ENCODE peak calls at places on chromosomes 2 and 18, in nine cellular contexts. One of them, this sample, is unnamed.

GRCh38 chr18:3297025-3297984 is 35.4 kb downstream of the MYL12B start:
- DNase-seq in ascending aorta: peak; percentile 87
- DNase-seq in brain microvascular endothelial cell: peak; percentile 96
- DNase-seq in RPMI7951: peak; percentile 85
- DNase-seq in NCI-H510A: no peak
- DNase-seq in gastrocnemius medialis: peak; percentile 64
- DNase-seq in skeletal muscle cell: peak; percentile 70
- DNase-seq in lung: peak; percentile 96
- DNase-seq in neural progenitor cell: peak; percentile 87
- DNase-seq in this sample: peak; percentile 59

GRCh38 chr18:54742654-54743053 is 85.6 kb upstream of the RAB27B start:
- DNase-seq in ascending aorta: peak; percentile 66
- DNase-seq in brain microvascular endothelial cell: peak; percentile 97
- DNase-seq in RPMI7951: peak; percentile 97
- DNase-seq in NCI-H510A: no peak
- DNase-seq in gastrocnemius medialis: peak; percentile 11
- DNase-seq in skeletal muscle cell: peak; percentile 100
- DNase-seq in lung: peak; percentile 55
- DNase-seq in neural progenitor cell: no peak
- DNase-seq in this sample: peak; percentile 76

GRCh38 chr2:74740395-74741075 is 86.5 kb downstream of the SEMA4F start:
- DNase-seq in ascending aorta: peak; percentile 92
- DNase-seq in brain microvascular endothelial cell: peak; percentile 87
- DNase-seq in RPMI7951: peak; percentile 95
- DNase-seq in NCI-H510A: no peak
- DNase-seq in gastrocnemius medialis: peak; percentile 60
- DNase-seq in skeletal muscle cell: peak; percentile 78
- DNase-seq in lung: peak; percentile 70
- DNase-seq in neural progenitor cell: no peak
- DNase-seq in this sample: peak; percentile 91

GRCh38 chr2:71675296-71675695 is 221.9 kb downstream of the DYSF start:
- DNase-seq in ascending aorta: peak; percentile 35
- DNase-seq in brain microvascular endothelial cell: no peak
- DNase-seq in RPMI7951: no peak
- DNase-seq in NCI-H510A: peak; percentile 53
- DNase-seq in gastrocnemius medialis: no peak
- DNase-seq in skeletal muscle cell: no peak
- DNase-seq in lung: peak; percentile 81
- DNase-seq in neural progenitor cell: no peak
- DNase-seq in this sample: no peak

GRCh38 chr2:207156045-207156444 is 9.7 kb downstream of the KLF7 start:
- DNase-seq in ascending aorta: no peak
- DNase-seq in brain microvascular endothelial cell: no peak
- DNase-seq in RPMI7951: no peak
- DNase-seq in NCI-H510A: no peak
- DNase-seq in gastrocnemius medialis: no peak
- DNase-seq in skeletal muscle cell: no peak
- DNase-seq in lung: no peak
- DNase-seq in neural progenitor cell: no peak
- DNase-seq in this sample: no peak

GRCh38 chr2:130836501-130837174 is at the start of gene ARHGEF4:
- DNase-seq in ascending aorta: no peak
- DNase-seq in brain microvascular endothelial cell: no peak
- DNase-seq in RPMI7951: peak; percentile 42
- DNase-seq in NCI-H510A: peak; percentile 58
- DNase-seq in gastrocnemius medialis: no peak
- DNase-seq in skeletal muscle cell: no peak
- DNase-seq in lung: peak; percentile 54
- DNase-seq in neural progenitor cell: peak; percentile 90
- DNase-seq in this sample: peak; percentile 41

GRCh38 chr18:61831071-61831470 is 61.7 kb downstream of the RNF152 start:
- DNase-seq in ascending aorta: no peak
- DNase-seq in brain microvascular endothelial cell: peak; percentile 61
- DNase-seq in RPMI7951: no peak
- DNase-seq in NCI-H510A: no peak
- DNase-seq in gastrocnemius medialis: no peak
- DNase-seq in skeletal muscle cell: no peak
- DNase-seq in lung: no peak
- DNase-seq in neural progenitor cell: no peak
- DNase-seq in this sample: no peak

GRCh38 chr2:3738454-3738853 is 35.1 kb downstream of the DCDC2C start:
- DNase-seq in ascending aorta: no peak
- DNase-seq in brain microvascular endothelial cell: peak; percentile 64
- DNase-seq in RPMI7951: peak; percentile 34
- DNase-seq in NCI-H510A: no peak
- DNase-seq in gastrocnemius medialis: no peak
- DNase-seq in skeletal muscle cell: peak; percentile 6
- DNase-seq in lung: no peak
- DNase-seq in neural progenitor cell: peak; percentile 72
- DNase-seq in this sample: peak; percentile 67

GRCh38 chr18:34707670-34708069 is 2.4 kb upstream of the DTNA start:
- DNase-seq in ascending aorta: peak; percentile 86
- DNase-seq in brain microvascular endothelial cell: peak; percentile 90
- DNase-seq in RPMI7951: peak; percentile 86
- DNase-seq in NCI-H510A: peak; percentile 24
- DNase-seq in gastrocnemius medialis: peak; percentile 50
- DNase-seq in skeletal muscle cell: peak; percentile 77
- DNase-seq in lung: peak; percentile 58
- DNase-seq in neural progenitor cell: peak; percentile 29
- DNase-seq in this sample: peak; percentile 70

This sample was measured in GM03348.